ENCODE peak calls at places on chromosome 11, in five cellular contexts. H is GM23338, Y is IMR-90, C is OCI-LY7, X is endothelial cell of umbilical vein. W is an unnamed sample.
A peak's percentile ranks its signal among the peaks of the same experiment; 100 is the strongest.

GRCh38 chr11:33801821-33802413 is 27.6 kb upstream of the FBXO3 start:
- DNase-seq in H (peak; percentile 55), Y (no peak), C (no peak), X (no peak), W (no peak)

GRCh38 chr11:15159085-15159484 is 44.4 kb downstream of the INSC start:
- DNase-seq in H (peak; percentile 62), Y (peak; percentile 49), C (peak; percentile 34), X (no peak), W (peak; percentile 37)

GRCh38 chr11:116732740-116733385 is 39.9 kb downstream of the BUD13 start:
- DNase-seq in H (peak; percentile 96), Y (peak; percentile 68), C (peak; percentile 73), X (peak; percentile 40), W (peak; percentile 90)

GRCh38 chr11:14644396-14645246 is 1.0 kb downstream of the PDE3B start:
- DNase-seq in H (peak; percentile 68), Y (no peak), C (no peak), X (peak; percentile 38), W (peak; percentile 63)

GRCh38 chr11:102709211-102709980 is 3.8 kb upstream of the MMP27 start:
- DNase-seq in H (no peak), Y (no peak), C (no peak), X (no peak), W (no peak)

GRCh38 chr11:8099291-8099899 is 18.4 kb downstream of the TUB start:
- DNase-seq in H (peak; percentile 82), Y (peak; percentile 82), C (peak; percentile 70), X (peak; percentile 87), W (peak; percentile 71)

GRCh38 chr11:121649798-121650197 is 197.0 kb upstream of the SORL1-AS1 start:
- DNase-seq in H (no peak), Y (peak; percentile 41), C (no peak), X (no peak), W (no peak)

GRCh38 chr11:77776455-77776854 is 44.1 kb downstream of the RSF1 start:
- DNase-seq in H (no peak), Y (peak; percentile 20), C (peak; percentile 32), X (peak; percentile 49), W (no peak)

GRCh38 chr11:112537846-112538330 is 277.2 kb upstream of the PLET1 start:
- DNase-seq in H (no peak), Y (no peak), C (no peak), X (no peak), W (no peak)

GRCh38 chr11:28457481-28458145 is 349.4 kb downstream of the METTL15 start:
- DNase-seq in H (no peak), Y (no peak), C (no peak), X (no peak), W (no peak)

GRCh38 chr11:121606354-121606753 is 153.6 kb upstream of the SORL1-AS1 start:
- DNase-seq in H (no peak), Y (peak; percentile 23), C (no peak), X (no peak), W (no peak)

GRCh38 chr11:13338437-13339069 is 61.0 kb downstream of the BMAL1 start:
- DNase-seq in H (no peak), Y (peak; percentile 69), C (no peak), X (no peak), W (no peak)

GRCh38 chr11:10457901-10458300 is 2.8 kb downstream of the AMPD3 start:
- DNase-seq in H (no peak), Y (no peak), C (peak; percentile 13), X (no peak), W (peak; percentile 14)

GRCh38 chr11:87173185-87174039 is 135.7 kb downstream of the TMEM135 start:
- DNase-seq in H (no peak), Y (peak; percentile 63), C (no peak), X (peak; percentile 94), W (no peak)

GRCh38 chr11:45301537-45302246 is 15.6 kb upstream of the SYT13 start:
- DNase-seq in H (no peak), Y (no peak), C (peak; percentile 21), X (no peak), W (no peak)

GRCh38 chr11:86571273-86571948 is 101.0 kb downstream of the ME3 start:
- DNase-seq in H (peak; percentile 94), Y (no peak), C (no peak), X (peak; percentile 37), W (peak; percentile 91)

GRCh38 chr11:27894552-27894951 is 194.3 kb upstream of the BDNF start:
- DNase-seq in H (no peak), Y (no peak), C (no peak), X (no peak), W (no peak)

GRCh38 chr11:58958500-58958899 is 19.2 kb downstream of the GLYATL1 start:
- DNase-seq in H (peak; percentile 73), Y (no peak), C (peak; percentile 63), X (peak; percentile 9), W (peak; percentile 42)

GRCh38 chr11:14673824-14674432 is 30.3 kb downstream of the PDE3B start:
- DNase-seq in H (no peak), Y (no peak), C (no peak), X (no peak), W (no peak)

GRCh38 chr11:125918140-125918840 is 14.0 kb downstream of the DDX25 start:
- DNase-seq in H (peak; percentile 53), Y (no peak), C (no peak), X (no peak), W (no peak)

GRCh38 chr11:26993965-26994446 is at the start of gene FIBIN:
- DNase-seq in H (peak; percentile 57), Y (peak; percentile 70), C (no peak), X (no peak), W (peak; percentile 61)

GRCh38 chr11:121634889-121635288 is 182.1 kb upstream of the SORL1-AS1 start:
- DNase-seq in H (no peak), Y (peak; percentile 96), C (no peak), X (no peak), W (no peak)

GRCh38 chr11:118530180-118530682 is 761 bp upstream of the TMEM25 start:
- DNase-seq in H (no peak), Y (peak; percentile 5), C (no peak), X (peak; percentile 53), W (no peak)

GRCh38 chr11:118207079-118207478 is 17.7 kb downstream of the JAML start:
- DNase-seq in H (no peak), Y (no peak), C (no peak), X (no peak), W (no peak)

GRCh38 chr11:70491696-70492472 is 93.6 kb downstream of the CTTN start:
- DNase-seq in H (no peak), Y (no peak), C (no peak), X (no peak), W (no peak)

DNA sequence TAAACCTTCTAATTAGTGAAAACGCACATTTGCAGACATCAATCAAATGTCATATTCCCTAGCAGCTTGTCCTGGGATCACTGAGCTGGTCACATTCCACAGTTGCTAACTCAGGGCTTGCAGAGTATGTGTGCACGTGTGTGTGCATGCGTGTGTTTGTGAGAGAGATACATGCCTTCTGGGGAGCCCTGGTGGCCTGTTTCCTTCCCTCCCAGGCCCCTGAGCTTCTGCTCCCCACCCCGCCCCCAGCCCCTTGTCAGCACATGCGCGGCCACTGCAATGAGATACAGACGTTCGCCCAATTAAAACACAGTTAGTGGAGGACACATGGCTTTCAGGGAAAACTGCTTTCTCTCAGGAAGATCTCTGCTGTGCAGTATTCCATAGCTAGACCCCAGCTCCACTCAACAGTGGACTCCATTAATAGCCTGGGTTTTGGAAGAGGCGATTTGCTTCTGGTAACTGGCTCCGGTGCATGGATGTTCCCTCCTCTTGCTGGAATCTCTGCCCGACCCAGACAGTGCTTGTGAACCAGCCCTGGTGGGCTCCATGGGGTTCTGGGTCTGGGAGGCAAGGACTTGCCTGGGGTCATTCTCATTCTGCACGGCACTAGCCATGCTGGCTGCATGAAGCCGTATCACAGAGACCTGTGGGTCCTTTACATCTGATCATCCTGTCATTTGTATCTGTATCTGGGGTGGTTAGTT is 17.8 kb downstream of the LRP5 start:
- DNase-seq in H (peak; percentile 39), Y (peak; percentile 53), C (no peak), X (no peak), W (no peak)
- H4K20me1 ChIP-seq in H (peaks cover 3% of the 10 kb centered on the region), Y (peaks cover 58% of the 10 kb centered on the region), C (no peaks in the 10 kb centered on the region), X (no peaks in the 10 kb centered on the region), W (no peaks in the 10 kb centered on the region)

DNA sequence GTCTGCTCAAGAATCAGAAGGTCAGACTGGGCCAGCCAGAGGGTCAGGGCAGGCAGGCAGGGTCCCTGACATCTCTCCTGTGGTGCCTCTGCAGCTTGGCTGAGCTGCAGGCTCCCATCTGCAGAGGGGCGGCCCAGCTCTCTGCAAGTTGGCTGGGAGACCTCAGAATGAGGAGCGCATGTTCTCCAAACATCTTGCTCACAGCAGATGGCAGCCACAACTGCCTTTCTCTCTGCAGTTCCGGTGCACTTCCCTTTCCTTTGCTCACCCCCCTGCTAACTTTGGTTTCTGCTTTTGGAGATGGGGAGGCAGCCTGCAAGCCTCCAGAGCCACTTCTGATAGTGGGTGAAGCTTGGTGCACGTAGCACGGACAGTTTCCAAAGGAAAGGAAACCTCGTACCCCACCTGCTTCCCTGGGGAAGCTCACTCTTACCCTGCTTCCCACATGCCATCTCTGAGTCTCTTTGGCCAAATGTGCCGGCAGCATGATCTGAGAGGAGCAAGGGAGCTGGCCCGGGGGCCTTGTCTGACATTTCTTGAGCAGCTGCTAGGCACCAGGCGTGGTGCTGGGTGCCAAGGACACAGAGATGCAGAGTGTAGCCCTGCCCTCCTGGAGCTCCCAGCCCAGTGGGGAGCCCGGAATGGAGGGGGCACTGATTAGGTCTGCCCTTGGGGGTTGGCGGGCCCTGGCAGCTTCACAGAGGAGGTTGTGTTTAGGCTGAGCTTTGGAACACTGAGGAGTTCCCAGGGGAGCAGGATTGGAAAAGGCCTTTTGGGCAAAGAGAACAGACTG is 18.2 kb downstream of the DAGLA start:
- DNase-seq in H (no peak), Y (no peak), C (peak; percentile 30), X (no peak), W (no peak)
- H3K4me1 ChIP-seq in H (peaks cover 28% of the 10 kb centered on the region), Y (peaks cover 12% of the 10 kb centered on the region), C (peaks cover 8% of the 10 kb centered on the region), X (peaks cover 11% of the 10 kb centered on the region), W (peaks cover 5% of the 10 kb centered on the region)

GRCh38 chr11:65435981-65436411 is 13.4 kb downstream of the NEAT1 start:
- DNase-seq in H (no peak), Y (no peak), C (no peak), X (peak; percentile 25), W (no peak)

GRCh38 chr11:65433657-65434056 is 11.1 kb downstream of the NEAT1 start:
- DNase-seq in H (no peak), Y (peak; percentile 16), C (no peak), X (no peak), W (no peak)

GRCh38 chr11:65434057-65434666 is 11.6 kb downstream of the NEAT1 start:
- DNase-seq in H (no peak), Y (peak; percentile 34), C (no peak), X (peak; percentile 33), W (no peak)

GRCh38 chr11:65435330-65435931 is 12.8 kb downstream of the NEAT1 start:
- DNase-seq in H (no peak), Y (peak; percentile 45), C (no peak), X (no peak), W (no peak)

DNA sequence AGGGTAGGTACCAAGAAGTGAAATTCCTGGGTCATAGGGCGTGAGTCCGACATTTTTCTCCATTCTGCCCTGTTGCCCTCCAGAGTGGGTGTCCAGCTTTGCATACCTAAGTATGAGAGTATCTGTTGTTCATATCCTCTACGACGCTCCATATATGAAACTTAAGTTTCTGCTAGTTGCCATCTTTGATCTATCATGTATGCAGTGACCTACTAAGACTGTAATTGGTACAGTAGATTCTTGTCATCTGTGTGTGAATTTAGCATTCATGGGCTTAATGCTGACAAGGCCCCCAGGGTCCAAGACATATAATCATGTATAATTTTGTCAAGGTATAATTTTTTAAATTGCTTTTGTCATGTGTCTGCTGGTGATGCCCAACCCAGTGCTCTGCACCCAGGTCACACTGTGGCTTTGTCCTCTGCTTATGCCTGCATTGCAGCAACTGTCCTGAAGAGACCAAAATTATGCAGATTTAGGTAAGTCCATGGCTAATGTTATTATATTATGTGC is 12.1 kb downstream of the NEAT1 start:
- DNase-seq in H (no peak), Y (peak; percentile 38), C (no peak), X (peak; percentile 20), W (no peak)
- H4K20me1 ChIP-seq in H (no peaks in the 10 kb centered on the region), Y (peaks cover 96% of the 10 kb centered on the region), C (no peaks in the 10 kb centered on the region), X (peaks cover 20% of the 10 kb centered on the region), W (no peaks in the 10 kb centered on the region)

GRCh38 chr11:61967177-61967923 is at the start of gene FTH1:
- DNase-seq in H (peak; percentile 93), Y (peak; percentile 88), C (peak; percentile 92), X (peak; percentile 89), W (peak; percentile 87)
- H3K4me1 ChIP-seq in H (peaks cover 40% of the 10 kb centered on the region), Y (peaks cover 19% of the 10 kb centered on the region), C (peaks cover 69% of the 10 kb centered on the region), X (peaks cover 64% of the 10 kb centered on the region), W (peaks cover 10% of the 10 kb centered on the region)

W was measured in H9.